ENCODE peak calls at places on chromosome 18, in eight cellular contexts. W, D, F, V, M, A, N and O are unnamed samples.

GRCh38 chr18:45662468-45662867 is 47.2 kb downstream of the SLC14A2 start:
- DNase-seq in W (no peak), D (no peak), F (no peak), V (no peak), M (peak), A (no peak), N (no peak), O (no peak)

GRCh38 chr18:23069481-23069880 is 65.8 kb upstream of the CABLES1 start:
- DNase-seq in W (no peak), D (no peak), F (no peak), V (no peak), M (no peak), A (no peak), N (no peak), O (no peak)

GRCh38 chr18:24176727-24177416 is 38.0 kb downstream of the CABYR start:
- DNase-seq in W (peak), D (peak), F (peak), V (peak), M (peak), A (peak), N (peak), O (peak)

GRCh38 chr18:59096098-59096779 is 43.4 kb upstream of the SEC11C start:
- DNase-seq in W (no peak), D (no peak), F (no peak), V (no peak), M (no peak), A (no peak), N (no peak), O (peak)

GRCh38 chr18:23330423-23330822 is 122.7 kb upstream of the RIOK3 start:
- DNase-seq in W (no peak), D (no peak), F (no peak), V (no peak), M (no peak), A (no peak), N (no peak), O (no peak)

GRCh38 chr18:9950289-9951016 is 36.6 kb downstream of the VAPA start:
- DNase-seq in W (no peak), D (no peak), F (no peak), V (no peak), M (peak), A (no peak), N (no peak), O (no peak)

GRCh38 chr18:10453885-10454772 is at the start of gene APCDD1:
- DNase-seq in W (no peak), D (no peak), F (peak), V (no peak), M (no peak), A (peak), N (peak), O (peak)

GRCh38 chr18:45837283-45838070 is 12.0 kb downstream of the SIGLEC15 start:
- DNase-seq in W (no peak), D (peak), F (no peak), V (peak), M (no peak), A (peak), N (peak), O (peak)

GRCh38 chr18:52869349-52869923 is 529.4 kb downstream of the DCC start:
- DNase-seq in W (no peak), D (no peak), F (no peak), V (no peak), M (no peak), A (no peak), N (no peak), O (no peak)

GRCh38 chr18:35775887-35776286 is 194.3 kb downstream of the GALNT1 start:
- DNase-seq in W (no peak), D (peak), F (no peak), V (no peak), M (peak), A (no peak), N (no peak), O (no peak)

GRCh38 chr18:35311506-35311905 is 21.5 kb upstream of the ZSCAN30 start:
- DNase-seq in W (no peak), D (peak), F (no peak), V (no peak), M (peak), A (no peak), N (no peak), O (no peak)

GRCh38 chr18:34219651-34220050 is 5.1 kb downstream of the NOL4 start:
- DNase-seq in W (no peak), D (no peak), F (no peak), V (no peak), M (no peak), A (peak), N (no peak), O (no peak)

GRCh38 chr18:68721681-68722583 is 7.0 kb upstream of the TMX3 start:
- DNase-seq in W (no peak), D (no peak), F (no peak), V (no peak), M (no peak), A (no peak), N (no peak), O (no peak)

GRCh38 chr18:59662008-59662701 is 35.1 kb downstream of the CCBE1 start:
- DNase-seq in W (no peak), D (no peak), F (no peak), V (no peak), M (peak), A (no peak), N (no peak), O (no peak)

GRCh38 chr18:23547806-23548205 is 38.5 kb downstream of the NPC1 start:
- DNase-seq in W (peak), D (no peak), F (no peak), V (no peak), M (no peak), A (no peak), N (no peak), O (no peak)

GRCh38 chr18:40949138-40949949 is 1005.7 kb upstream of the PIK3C3 start:
- DNase-seq in W (no peak), D (no peak), F (no peak), V (peak), M (no peak), A (no peak), N (no peak), O (no peak)

GRCh38 chr18:43420950-43421349 is 143.7 kb upstream of the SYT4 start:
- DNase-seq in W (no peak), D (no peak), F (no peak), V (no peak), M (no peak), A (no peak), N (no peak), O (no peak)

GRCh38 chr18:13318644-13319501 is 100.3 kb downstream of the LDLRAD4 start:
- DNase-seq in W (no peak), D (no peak), F (no peak), V (no peak), M (no peak), A (no peak), N (no peak), O (no peak)

GRCh38 chr18:5159080-5159479 is 38.0 kb downstream of the AKAIN1 start:
- DNase-seq in W (no peak), D (no peak), F (no peak), V (no peak), M (no peak), A (no peak), N (no peak), O (no peak)

GRCh38 chr18:45518770-45519169 is 96.5 kb upstream of the SLC14A2 start:
- DNase-seq in W (no peak), D (no peak), F (no peak), V (no peak), M (no peak), A (no peak), N (no peak), O (peak)

DNA sequence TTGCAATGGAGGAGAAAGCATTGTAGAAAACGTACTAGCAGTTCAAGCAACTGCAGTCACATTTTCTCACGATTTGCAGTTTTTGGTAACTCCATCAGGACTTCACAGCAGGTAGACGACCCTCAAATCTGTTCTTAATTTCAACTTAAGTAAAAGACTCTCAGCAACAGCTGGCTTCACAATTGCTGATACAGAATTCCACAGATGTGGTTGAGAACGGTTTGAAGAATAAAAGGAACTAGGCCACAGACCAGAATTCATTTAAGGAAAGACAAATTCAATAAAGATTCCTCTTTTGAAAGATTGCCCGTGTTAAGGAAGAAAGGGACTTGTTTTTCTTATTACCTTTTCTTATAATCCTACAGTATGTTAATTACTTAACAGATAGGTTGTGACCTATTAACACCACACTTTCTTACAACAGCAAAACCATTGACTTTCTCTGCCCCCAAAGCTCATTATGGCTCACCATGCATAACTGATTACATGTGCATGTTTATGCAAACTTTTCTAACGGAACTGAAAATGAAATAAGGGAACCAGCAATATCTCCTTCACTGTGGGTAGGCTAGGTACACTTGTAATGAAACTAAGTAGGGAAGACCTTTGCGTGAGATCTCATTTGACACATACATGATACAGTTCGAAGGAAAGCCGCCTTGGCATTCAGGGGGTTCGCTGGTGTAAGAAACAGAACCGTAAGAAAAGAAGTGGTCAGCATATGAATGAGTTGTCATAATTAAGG is 4.7 kb upstream of the ZNF516 start:
- DNase-seq in W (no peak), D (no peak), F (no peak), V (no peak), M (no peak), A (no peak), N (no peak), O (no peak)
- H3K27ac ChIP-seq in W (no peak), D (no peak), F (peak), V (no peak), M (no peak), A (no peak), N (no peak), O (no peak)

DNA sequence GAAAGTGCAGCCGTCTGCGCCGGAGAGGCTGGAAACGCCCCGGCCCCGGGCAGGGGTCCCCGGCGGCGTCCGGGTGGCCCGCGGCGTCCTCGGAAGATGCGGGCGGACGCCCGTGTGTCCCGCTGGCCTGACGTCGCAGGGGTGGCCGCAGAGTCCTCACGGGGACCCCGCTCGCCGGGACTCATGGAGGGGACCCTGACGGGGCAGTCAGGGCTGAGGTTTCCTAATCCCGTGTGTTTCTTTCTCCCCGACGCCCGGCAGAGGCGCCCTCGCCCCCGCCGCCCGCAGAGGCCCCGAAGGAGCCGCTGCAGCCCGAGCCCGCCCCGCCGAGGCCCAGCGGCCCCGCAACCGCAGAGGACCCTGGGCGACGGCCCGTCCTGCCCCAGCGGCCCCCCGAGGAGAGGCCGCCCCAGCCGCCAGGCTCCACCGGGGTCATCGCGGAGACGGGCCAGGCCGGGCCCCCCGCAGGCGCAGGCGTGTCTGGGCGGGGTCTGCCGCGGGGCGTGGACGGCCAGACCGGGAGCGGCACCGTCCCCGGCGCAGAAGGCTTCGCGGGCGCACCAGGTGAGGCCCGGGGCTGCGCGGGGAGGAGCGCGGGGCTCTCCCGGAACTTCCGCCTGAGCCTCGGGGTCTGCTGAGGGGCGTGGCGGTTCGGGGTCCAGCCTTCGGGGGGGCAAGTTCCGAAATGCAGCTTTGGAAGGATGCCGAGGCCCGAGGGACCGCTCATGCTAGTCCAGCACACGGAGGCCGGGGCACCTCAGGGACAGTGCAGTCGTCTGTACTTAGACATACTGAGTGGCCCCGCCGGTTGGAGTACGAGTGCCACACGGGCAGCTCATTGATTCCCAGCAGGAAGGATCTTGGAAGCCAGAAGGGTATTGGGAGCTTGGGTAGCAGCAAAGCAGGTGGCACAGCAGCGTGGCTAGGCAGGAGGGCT is 60.0 kb downstream of the EMILIN2 start:
- DNase-seq in W (no peak), D (peak), F (no peak), V (peak), M (no peak), A (peak), N (no peak), O (peak)
- TF ChIP-seq CTCF in W (no peak), D (peak), F (no peak), V (peak), M (peak), A (no peak), N (no peak), O (no peak)

DNA sequence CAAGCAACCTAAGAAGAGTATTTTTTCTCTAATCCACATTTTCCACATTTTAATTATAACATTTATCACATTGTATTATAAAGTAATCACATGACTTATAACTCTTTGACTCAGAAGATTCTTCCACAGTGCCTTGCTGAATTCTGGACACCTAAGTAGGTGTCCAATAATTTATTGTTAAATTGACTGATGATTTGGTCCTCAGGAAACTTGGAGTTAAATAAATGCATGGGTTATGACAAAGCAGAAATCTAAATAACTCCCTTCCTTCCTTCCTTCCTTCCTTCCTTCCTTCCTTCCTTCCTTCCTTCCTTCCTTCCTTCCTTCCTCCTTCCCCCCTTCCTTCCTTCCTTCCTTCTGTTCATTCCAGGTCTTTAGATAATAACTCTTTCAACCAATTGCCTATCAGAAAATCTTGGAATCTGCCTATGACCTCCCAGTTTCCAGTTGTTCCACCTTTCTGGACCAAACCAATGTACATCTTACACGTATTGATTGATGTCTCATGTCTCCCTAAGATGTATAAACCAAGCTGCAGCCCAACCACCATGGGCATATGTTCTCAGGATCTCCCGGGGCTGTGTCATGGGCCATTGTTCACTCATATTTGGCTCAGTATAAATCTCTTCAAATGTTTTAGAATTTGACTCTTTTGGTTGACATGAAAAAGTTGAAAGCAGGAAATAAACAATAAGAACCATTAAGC is 10.4 kb upstream of the KDSR start:
- DNase-seq in W (no peak), D (no peak), F (no peak), V (no peak), M (no peak), A (no peak), N (no peak), O (no peak)
- TF ChIP-seq POLR2A in W (no peak), D (no peak), F (no peak), V (no peak), M (no peak), A (no peak), N (no peak), O (no peak)

GRCh38 chr18:48826271-48826670 is 124.5 kb downstream of the SMAD7 start:
- DNase-seq in W (no peak), D (no peak), F (no peak), V (peak), M (no peak), A (no peak), N (peak), O (no peak)

GRCh38 chr18:48825101-48825745 is 125.5 kb downstream of the SMAD7 start:
- DNase-seq in W (no peak), D (peak), F (no peak), V (peak), M (peak), A (no peak), N (peak), O (peak)

GRCh38 chr18:48827321-48828200 is 123.2 kb downstream of the SMAD7 start:
- DNase-seq in W (no peak), D (peak), F (no peak), V (peak), M (peak), A (no peak), N (peak), O (peak)

GRCh38 chr18:48828201-48828580 is 122.6 kb downstream of the SMAD7 start:
- DNase-seq in W (no peak), D (no peak), F (no peak), V (no peak), M (no peak), A (no peak), N (no peak), O (no peak)

DNA sequence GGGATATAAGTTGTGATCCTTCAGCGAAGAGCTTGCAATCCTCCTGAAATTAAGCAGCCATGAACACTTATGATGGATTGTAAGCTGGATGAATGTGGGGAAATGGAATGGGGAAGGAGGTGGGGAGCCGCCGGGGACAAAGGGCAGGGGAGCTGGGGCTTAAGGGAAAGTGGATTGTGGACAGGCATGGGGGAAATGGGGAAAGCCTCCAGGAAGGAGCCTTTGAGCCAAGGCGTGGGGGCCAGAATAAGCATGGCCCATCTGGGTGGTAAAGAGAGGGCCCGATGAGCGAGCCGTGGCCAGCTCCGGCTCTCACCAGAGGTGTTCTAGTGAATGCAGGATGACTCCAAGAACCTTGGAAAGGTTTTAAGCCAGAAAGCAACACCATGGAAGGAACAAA is 124.0 kb downstream of the SMAD7 start:
- DNase-seq in W (no peak), D (no peak), F (no peak), V (peak), M (no peak), A (no peak), N (peak), O (no peak)
- H3K27ac ChIP-seq in W (no peak), D (no peak), F (no peak), V (no peak), M (no peak), A (no peak), N (peak), O (peak)

DNA sequence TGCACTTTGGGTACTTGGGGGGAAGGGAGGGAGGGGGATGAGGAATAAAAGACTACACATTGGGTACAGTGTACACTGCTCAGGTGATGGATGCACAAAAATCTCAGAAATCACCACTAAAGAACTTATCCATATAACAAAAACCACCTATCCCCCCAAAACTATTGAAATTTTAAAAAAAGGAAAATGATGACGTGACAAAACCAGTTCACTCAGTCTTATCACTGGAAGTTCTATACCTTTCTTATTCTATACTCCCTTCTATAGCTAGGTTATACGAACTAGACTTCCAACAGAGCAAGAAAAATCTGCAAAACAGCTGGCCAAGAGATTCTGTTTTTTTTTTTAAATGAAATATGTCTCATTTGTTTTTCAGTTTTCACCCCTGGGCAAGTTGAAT is 20.8 kb downstream of the DYNAP start:
- DNase-seq in W (no peak), D (no peak), F (no peak), V (no peak), M (no peak), A (no peak), N (no peak), O (no peak)
- TF ChIP-seq CTCF in W (no peak), D (no peak), F (no peak), V (no peak), M (no peak), A (no peak), N (no peak), O (no peak)

DNA sequence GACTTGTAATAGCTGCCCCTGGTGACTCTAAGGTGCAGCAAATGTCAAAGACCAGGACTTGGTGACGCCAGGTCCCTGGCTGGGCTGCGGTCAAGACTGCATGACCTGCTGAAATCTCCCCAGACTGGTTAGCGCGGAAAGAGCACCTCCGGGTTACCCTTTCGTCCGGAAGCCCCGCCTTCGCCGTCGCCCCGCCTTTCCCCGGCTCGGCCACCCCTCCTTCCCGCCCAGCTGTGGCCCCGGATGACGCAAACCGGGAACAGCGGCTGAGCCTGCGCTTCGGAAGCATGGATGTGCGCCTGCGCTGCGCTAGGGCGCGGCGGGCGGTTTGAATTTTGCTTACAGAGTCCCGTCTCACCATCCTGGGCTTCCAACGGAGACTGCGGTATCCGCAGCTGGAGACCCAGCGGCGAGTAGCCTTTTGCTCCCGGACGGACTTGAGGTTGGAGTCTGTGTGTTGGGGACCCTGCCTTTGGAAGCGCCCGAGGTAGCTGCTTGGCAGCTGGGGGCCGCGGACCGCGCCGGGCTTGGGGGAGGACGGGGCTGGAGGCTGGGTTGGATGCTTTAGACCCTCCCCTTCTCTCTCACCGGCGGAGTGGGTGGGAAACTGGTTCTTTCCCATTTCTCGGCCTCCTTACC is at the start of gene SKA1:
- DNase-seq in W (peak), D (peak), F (peak), V (peak), M (peak), A (peak), N (peak), O (peak)
- TF ChIP-seq POLR2A in W (peak), D (peak), F (peak), V (no peak), M (no peak), A (peak), N (no peak), O (peak)

DNA sequence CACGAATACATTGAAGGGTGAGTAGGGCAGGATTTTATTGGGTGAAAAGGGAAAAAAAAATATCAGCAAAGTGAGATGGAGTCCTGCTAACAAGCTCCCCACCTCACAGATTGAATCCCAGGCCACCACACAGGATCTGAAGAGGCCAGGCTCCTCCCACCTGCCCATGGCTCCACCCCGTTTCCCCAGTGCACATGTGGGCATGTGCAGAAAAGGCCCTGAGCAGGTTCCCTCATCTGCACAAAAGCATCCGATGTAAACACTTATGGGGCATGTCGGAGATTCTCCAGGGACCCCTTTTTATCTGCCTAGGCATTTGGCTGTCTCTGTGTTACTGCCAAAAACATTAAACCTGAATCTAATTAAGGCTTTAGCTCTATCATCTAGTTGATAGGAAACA is 35.2 kb downstream of the SKA1 start:
- DNase-seq in W (no peak), D (no peak), F (no peak), V (no peak), M (no peak), A (no peak), N (no peak), O (no peak)
- H3K27ac ChIP-seq in W (no peak), D (no peak), F (no peak), V (no peak), M (no peak), A (no peak), N (no peak), O (no peak)